ENCODE peak calls at places on chromosomes 4 and X, in nine cellular contexts. M is astrocyte; G is IMR-90; N is tibial artery; W is right cardiac atrium; B is CD8-positive, alpha-beta memory T cell; Z is hepatocyte; I is SK-N-SH; K is body of pancreas. L is an unnamed sample.

GRCh38 chrX:21375795-21376069 is 1.5 kb downstream of the CNKSR2 start:
- DNase-seq in B (no peak), G (no peak), N (no peak), I (peak), M (no peak), K (no peak), W (no peak), Z (peak), L (no peak)

GRCh38 chrX:104156630-104157529 is at the start of gene SLC25A53:
- DNase-seq in B (peak), G (peak), M (peak), I (peak), W (peak), N (peak), K (peak), Z (peak), L (peak)

GRCh38 chr4:122827258-122827887 is 742 bp downstream of the FGF2 start:
- DNase-seq in G (peak), M (no peak), N (no peak), I (peak), W (peak), B (peak), Z (peak), K (peak), L (peak)

GRCh38 chr4:41887821-41888699 is 47.2 kb upstream of the TMEM33 start:
- DNase-seq in M (peak), Z (peak), K (peak), G (peak), N (no peak), I (no peak), B (peak), W (peak), L (no peak)

GRCh38 chr4:3251691-3252479 is 2.9 kb downstream of the MSANTD1 start:
- DNase-seq in M (no peak), W (peak), B (no peak), K (peak), Z (no peak), G (no peak), N (peak), I (no peak), L (no peak)

GRCh38 chrX:154370300-154370881 is 4.0 kb downstream of the FLNA start:
- DNase-seq in K (no peak), Z (peak), N (no peak), G (no peak), B (peak), I (peak), M (no peak), W (peak), L (no peak)

GRCh38 chrX:99494668-99495067 is 915.4 kb downstream of the PCDH19 start:
- DNase-seq in M (no peak), K (no peak), G (no peak), Z (no peak), N (no peak), B (no peak), W (no peak), I (no peak), L (no peak)

GRCh38 chrX:3697701-3698279 is 15.7 kb downstream of the PRKX start:
- DNase-seq in N (peak), I (no peak), G (peak), Z (peak), M (peak), K (peak), W (peak), B (no peak), L (peak)

GRCh38 chrX:73262991-73263390 is 48.3 kb upstream of the NAP1L2 start:
- DNase-seq in B (no peak), N (no peak), Z (no peak), I (peak), K (no peak), W (no peak), G (no peak), M (no peak), L (no peak)

GRCh38 chr4:16443504-16444088 is 217.3 kb upstream of the TAPT1 start:
- DNase-seq in N (no peak), W (no peak), B (no peak), I (peak), M (peak), G (peak), Z (peak), K (no peak), L (no peak)

GRCh38 chrX:30666094-30666493 is 12.9 kb downstream of the GK start:
- DNase-seq in N (no peak), G (no peak), I (no peak), B (no peak), K (no peak), Z (no peak), M (no peak), W (no peak), L (no peak)

GRCh38 chr4:127799711-127800110 is 17.6 kb downstream of the HSPA4L start:
- DNase-seq in M (no peak), B (no peak), G (no peak), Z (no peak), N (no peak), W (no peak), I (no peak), K (no peak), L (no peak)

GRCh38 chr4:49032440-49033161 is 46.5 kb downstream of the CWH43 start:
- DNase-seq in Z (no peak), K (no peak), M (no peak), B (no peak), G (peak), W (no peak), I (peak), N (no peak), L (no peak)

GRCh38 chr4:48470570-48470969 is 12.6 kb upstream of the SLC10A4 start:
- DNase-seq in Z (no peak), K (no peak), B (no peak), I (no peak), N (no peak), W (no peak), M (peak), G (no peak), L (no peak)

GRCh38 chr4:77695769-77696168 is 90.1 kb downstream of the CXCL13 start:
- DNase-seq in K (no peak), M (peak), B (no peak), G (peak), N (no peak), W (no peak), I (no peak), Z (peak), L (no peak)

GRCh38 chr4:99324978-99325377 is 3.8 kb upstream of the ADH1B start:
- DNase-seq in Z (peak), B (no peak), K (peak), N (peak), I (no peak), G (peak), W (peak), M (peak), L (peak)

GRCh38 chr4:109472343-109472761 is 38.7 kb downstream of the SEC24B start:
- DNase-seq in W (no peak), I (no peak), M (peak), Z (no peak), K (no peak), G (peak), B (no peak), N (no peak), L (no peak)

GRCh38 chrX:32408389-32408788 is 803.0 kb downstream of the DMD start:
- DNase-seq in Z (peak), M (no peak), N (no peak), W (no peak), I (peak), G (no peak), K (no peak), B (no peak), L (no peak)

DNA sequence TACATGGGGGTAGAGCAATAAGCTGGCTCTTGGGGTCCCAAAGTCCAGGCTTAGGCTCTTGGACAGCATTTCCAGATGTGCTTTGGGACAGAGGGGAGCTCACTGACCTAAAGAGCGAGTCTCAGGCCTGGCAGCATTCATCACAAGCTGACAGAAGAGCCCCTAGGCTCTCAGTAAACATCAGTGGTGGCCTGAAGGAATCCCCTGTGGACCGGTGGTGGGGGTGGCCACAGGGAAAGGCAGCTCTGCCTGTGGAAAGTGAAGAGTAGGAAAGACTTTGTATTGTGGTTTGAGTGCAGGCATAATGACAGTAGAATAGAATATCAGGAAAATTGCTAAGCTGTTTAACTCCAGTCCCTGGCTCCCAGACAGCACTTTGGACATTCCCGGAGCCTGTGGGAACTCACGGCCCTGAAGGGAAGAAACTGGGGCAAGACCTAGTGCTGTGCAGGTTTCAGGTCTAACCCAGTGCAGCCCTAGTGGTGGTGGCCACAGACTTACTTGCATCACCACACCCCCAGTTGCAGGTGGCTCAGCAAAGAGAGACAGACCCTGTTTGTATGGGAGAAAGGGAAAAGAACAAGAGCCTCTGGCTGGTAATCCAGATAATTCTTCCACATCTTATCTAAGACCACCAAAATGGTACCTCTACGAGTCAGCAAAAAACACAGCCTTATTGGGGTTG is 141.9 kb downstream of the MAB21L2 start:
- DNase-seq in M (no peak), K (no peak), I (no peak), N (no peak), B (no peak), Z (no peak), G (no peak), W (no peak), L (no peak)
- H3K27ac ChIP-seq in M (no peak), K (peak), I (no peak), N (peak), B (no peak), Z (peak), G (no peak), W (peak), L (peak)

DNA sequence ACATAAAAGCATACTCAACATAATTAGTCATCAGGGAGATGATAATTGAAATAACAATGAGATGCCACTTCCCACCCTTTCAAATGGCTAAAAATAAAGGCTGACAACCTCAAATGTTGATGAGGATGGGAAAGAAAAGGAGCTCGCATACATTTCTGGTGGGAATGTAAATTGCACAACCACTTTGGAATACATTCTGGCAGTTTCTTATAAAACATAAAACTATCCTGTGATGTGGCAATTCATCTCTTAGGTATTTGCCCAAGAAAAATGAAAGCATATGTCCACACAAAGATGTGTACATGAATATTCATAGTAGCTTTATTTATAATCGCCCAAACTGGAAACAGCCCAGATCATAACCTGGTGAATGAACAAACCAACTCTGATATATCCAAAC is 682 bp upstream of the ZNF275 start:
- DNase-seq in M (peak), W (no peak), G (peak), I (no peak), Z (no peak), K (no peak), N (no peak), B (no peak), L (no peak)
- H3K4me3 ChIP-seq in M (peak), W (no peak), G (peak), I (peak), Z (no peak), K (no peak), N (no peak), B (peak), L (peak)

DNA sequence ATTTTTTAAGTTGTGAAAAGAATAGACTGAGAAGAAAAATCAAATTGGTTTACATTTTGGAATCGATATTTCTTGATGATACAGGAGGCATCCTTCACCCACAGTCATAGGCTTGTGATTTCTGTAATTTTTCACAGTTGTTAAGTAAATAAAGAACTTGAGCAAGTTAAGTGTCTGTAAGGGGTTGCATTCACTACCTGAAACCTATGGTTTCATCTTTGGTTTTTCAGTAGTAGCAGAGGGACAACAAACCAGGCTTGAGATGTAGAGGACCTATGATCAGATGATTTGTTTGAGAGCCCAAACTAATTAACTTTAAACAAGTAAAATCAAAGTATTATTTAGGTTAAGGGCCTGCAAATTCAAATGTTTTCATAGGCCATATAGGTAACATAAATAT is 175.6 kb downstream of the KLHL4 start:
- DNase-seq in M (no peak), I (no peak), K (no peak), G (no peak), N (no peak), Z (no peak), W (no peak), B (no peak), L (no peak)
- H3K27ac ChIP-seq in M (no peak), I (no peak), K (no peak), G (no peak), N (no peak), Z (no peak), W (no peak), B (no peak), L (no peak)

GRCh38 chr4:139242511-139243051 is 37.4 kb downstream of the MGARP start:
- DNase-seq in W (no peak), B (no peak), G (peak), I (no peak), N (no peak), K (no peak), Z (no peak), M (peak), L (no peak)

GRCh38 chr4:139245590-139245989 is 34.4 kb downstream of the MGARP start:
- DNase-seq in M (peak), G (peak), Z (no peak), I (no peak), W (no peak), K (no peak), N (no peak), B (no peak), L (no peak)

GRCh38 chr4:139246166-139246565 is 33.9 kb downstream of the MGARP start:
- DNase-seq in K (no peak), G (no peak), M (no peak), N (no peak), W (no peak), B (no peak), Z (no peak), I (no peak), L (no peak)

GRCh38 chr4:139241784-139242151 is 38.3 kb downstream of the MGARP start:
- DNase-seq in K (no peak), I (no peak), M (no peak), G (no peak), N (no peak), B (no peak), W (no peak), Z (no peak), L (no peak)

DNA sequence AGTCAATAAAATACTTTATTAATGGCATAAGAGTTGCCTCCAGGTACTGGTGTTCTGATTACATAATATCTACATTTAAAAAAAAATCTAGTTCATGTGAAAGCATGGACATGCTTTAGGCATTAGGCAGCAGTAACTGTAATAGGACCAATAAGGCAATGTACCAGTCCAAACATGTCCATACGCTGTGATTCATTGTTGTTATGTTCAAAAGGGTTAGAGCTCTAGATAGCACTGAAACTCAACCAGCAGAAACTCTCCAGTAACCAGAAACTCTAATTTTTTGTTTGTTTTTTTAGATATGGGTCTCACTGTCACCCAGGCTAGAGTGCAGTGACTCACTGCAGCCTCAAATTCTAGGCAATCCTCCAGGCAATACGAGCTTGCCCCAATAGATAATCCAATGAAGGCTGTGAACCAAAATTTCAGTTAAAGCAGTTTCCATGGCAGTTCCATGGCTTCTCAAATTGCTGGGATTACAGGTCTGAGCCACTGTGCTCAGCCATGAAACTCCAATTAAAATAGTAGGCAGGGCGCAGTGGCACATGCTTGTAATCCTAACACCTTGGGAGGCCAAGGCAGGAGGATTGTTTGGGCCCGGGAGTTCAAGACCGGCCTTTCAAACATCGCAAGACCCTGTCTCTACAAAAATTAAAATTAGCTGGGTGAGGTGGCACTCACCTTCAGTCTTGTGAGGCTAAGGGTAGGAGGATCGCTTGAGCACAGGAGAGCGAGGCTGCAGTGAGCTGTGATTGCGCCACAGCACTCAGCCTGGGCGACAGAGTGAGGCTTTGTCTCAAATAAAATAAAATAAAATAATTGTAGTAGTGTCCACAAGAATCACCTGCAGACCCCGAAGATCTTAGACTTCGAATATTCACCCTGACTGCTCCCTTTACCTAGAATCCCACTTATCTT is 36.3 kb downstream of the MGARP start:
- DNase-seq in G (peak), I (no peak), M (peak), W (no peak), K (peak), Z (peak), N (peak), B (no peak), L (no peak)
- H3K4me3 ChIP-seq in G (no peak), I (no peak), M (no peak), W (no peak), K (no peak), Z (no peak), N (no peak), B (no peak), L (no peak)

L was measured in right atrium auricular region.